ENCODE peak calls at places on chromosomes 12 and 14, in nine cellular contexts. One of them, this sample, is unnamed.

GRCh38 chr12:124194521-124195225 is 100.2 kb upstream of the RFLNA start:
- DNase-seq in hepatocyte: no peak
- DNase-seq in neural progenitor cell: no peak
- DNase-seq in fibroblast of lung: no peak
- DNase-seq in BE2C: peak; percentile 55
- DNase-seq in PC-3: no peak
- DNase-seq in MM.1S: no peak
- DNase-seq in keratinocyte: no peak
- DNase-seq in lung: no peak
- DNase-seq in this sample: peak; percentile 64

GRCh38 chr12:4308334-4308960 is 12.6 kb upstream of the TIGAR start:
- DNase-seq in BE2C: no peak
- DNase-seq in lung: no peak
- DNase-seq in PC-3: peak; percentile 52
- DNase-seq in keratinocyte: no peak
- DNase-seq in hepatocyte: no peak
- DNase-seq in MM.1S: no peak
- DNase-seq in fibroblast of lung: no peak
- DNase-seq in neural progenitor cell: peak; percentile 51
- DNase-seq in this sample: peak; percentile 86

GRCh38 chr14:64227856-64228255 is 66.3 kb downstream of the ESR2 start:
- DNase-seq in keratinocyte: no peak
- DNase-seq in MM.1S: no peak
- DNase-seq in BE2C: no peak
- DNase-seq in hepatocyte: no peak
- DNase-seq in neural progenitor cell: no peak
- DNase-seq in lung: no peak
- DNase-seq in fibroblast of lung: no peak
- DNase-seq in PC-3: no peak
- DNase-seq in this sample: no peak

GRCh38 chr14:71050227-71050823 is 143.1 kb downstream of the PCNX1 start:
- DNase-seq in lung: no peak
- DNase-seq in BE2C: no peak
- DNase-seq in MM.1S: no peak
- DNase-seq in PC-3: peak; percentile 49
- DNase-seq in keratinocyte: peak; percentile 5
- DNase-seq in neural progenitor cell: no peak
- DNase-seq in hepatocyte: no peak
- DNase-seq in fibroblast of lung: peak; percentile 18
- DNase-seq in this sample: no peak

GRCh38 chr14:45073480-45073879 is 10.4 kb upstream of the PRPF39 start:
- DNase-seq in MM.1S: no peak
- DNase-seq in PC-3: no peak
- DNase-seq in lung: no peak
- DNase-seq in BE2C: no peak
- DNase-seq in neural progenitor cell: no peak
- DNase-seq in hepatocyte: no peak
- DNase-seq in fibroblast of lung: no peak
- DNase-seq in keratinocyte: no peak
- DNase-seq in this sample: no peak

GRCh38 chr12:70660620-70661219 is 23.5 kb upstream of the PTPRB start:
- DNase-seq in fibroblast of lung: peak; percentile 98
- DNase-seq in hepatocyte: peak; percentile 9
- DNase-seq in BE2C: no peak
- DNase-seq in lung: no peak
- DNase-seq in keratinocyte: peak; percentile 78
- DNase-seq in PC-3: peak; percentile 82
- DNase-seq in neural progenitor cell: no peak
- DNase-seq in MM.1S: peak; percentile 77
- DNase-seq in this sample: no peak

GRCh38 chr12:4997939-4998338 is 45.7 kb upstream of the KCNA5 start:
- DNase-seq in BE2C: no peak
- DNase-seq in hepatocyte: peak; percentile 44
- DNase-seq in neural progenitor cell: no peak
- DNase-seq in keratinocyte: peak; percentile 44
- DNase-seq in PC-3: peak; percentile 59
- DNase-seq in fibroblast of lung: peak; percentile 94
- DNase-seq in lung: no peak
- DNase-seq in MM.1S: no peak
- DNase-seq in this sample: no peak

GRCh38 chr12:124517260-124518050 is 50.0 kb downstream of the NCOR2 start:
- DNase-seq in fibroblast of lung: peak; percentile 58
- DNase-seq in hepatocyte: peak; percentile 75
- DNase-seq in keratinocyte: no peak
- DNase-seq in PC-3: peak; percentile 67
- DNase-seq in neural progenitor cell: no peak
- DNase-seq in lung: peak; percentile 71
- DNase-seq in BE2C: peak; percentile 94
- DNase-seq in MM.1S: no peak
- DNase-seq in this sample: no peak

GRCh38 chr14:104249092-104249491 is 110.7 kb downstream of the KIF26A start:
- DNase-seq in neural progenitor cell: no peak
- DNase-seq in fibroblast of lung: no peak
- DNase-seq in keratinocyte: no peak
- DNase-seq in BE2C: peak; percentile 10
- DNase-seq in MM.1S: no peak
- DNase-seq in PC-3: no peak
- DNase-seq in lung: no peak
- DNase-seq in hepatocyte: no peak
- DNase-seq in this sample: no peak

GRCh38 chr12:43291516-43291915 is 260.5 kb downstream of the ADAMTS20 start:
- DNase-seq in neural progenitor cell: no peak
- DNase-seq in hepatocyte: no peak
- DNase-seq in lung: no peak
- DNase-seq in MM.1S: no peak
- DNase-seq in PC-3: no peak
- DNase-seq in fibroblast of lung: peak; percentile 95
- DNase-seq in BE2C: peak; percentile 9
- DNase-seq in keratinocyte: no peak
- DNase-seq in this sample: no peak

GRCh38 chr12:7068240-7068993 is 7.9 kb downstream of the C1S start:
- DNase-seq in MM.1S: no peak
- DNase-seq in neural progenitor cell: no peak
- DNase-seq in keratinocyte: no peak
- DNase-seq in BE2C: no peak
- DNase-seq in PC-3: no peak
- DNase-seq in hepatocyte: peak; percentile 43
- DNase-seq in fibroblast of lung: peak; percentile 46
- DNase-seq in lung: no peak
- DNase-seq in this sample: peak; percentile 16

GRCh38 chr12:69064734-69065413 is 131.9 kb upstream of the CPM start:
- DNase-seq in lung: no peak
- DNase-seq in BE2C: no peak
- DNase-seq in neural progenitor cell: no peak
- DNase-seq in hepatocyte: no peak
- DNase-seq in PC-3: no peak
- DNase-seq in fibroblast of lung: no peak
- DNase-seq in MM.1S: no peak
- DNase-seq in keratinocyte: no peak
- DNase-seq in this sample: no peak

GRCh38 chr14:101078892-101079221 is 175.3 kb upstream of the RTL1 start:
- DNase-seq in hepatocyte: no peak
- DNase-seq in neural progenitor cell: no peak
- DNase-seq in BE2C: no peak
- DNase-seq in fibroblast of lung: no peak
- DNase-seq in keratinocyte: no peak
- DNase-seq in lung: peak; percentile 23
- DNase-seq in PC-3: no peak
- DNase-seq in MM.1S: no peak
- DNase-seq in this sample: no peak

GRCh38 chr14:30214456-30215090 is 286.9 kb upstream of the PRKD1 start:
- DNase-seq in PC-3: peak; percentile 74
- DNase-seq in keratinocyte: no peak
- DNase-seq in fibroblast of lung: peak; percentile 70
- DNase-seq in lung: no peak
- DNase-seq in neural progenitor cell: peak; percentile 72
- DNase-seq in hepatocyte: peak; percentile 72
- DNase-seq in BE2C: peak; percentile 8
- DNase-seq in MM.1S: peak; percentile 36
- DNase-seq in this sample: no peak

GRCh38 chr12:51851408-51852097 is 3.0 kb upstream of the FIGNL2 start:
- DNase-seq in lung: no peak
- DNase-seq in PC-3: no peak
- DNase-seq in hepatocyte: no peak
- DNase-seq in keratinocyte: no peak
- DNase-seq in neural progenitor cell: no peak
- DNase-seq in BE2C: no peak
- DNase-seq in MM.1S: no peak
- DNase-seq in fibroblast of lung: no peak
- DNase-seq in this sample: no peak

GRCh38 chr12:95191060-95191696 is 26.1 kb downstream of the FGD6 start:
- DNase-seq in BE2C: no peak
- DNase-seq in neural progenitor cell: no peak
- DNase-seq in PC-3: no peak
- DNase-seq in keratinocyte: no peak
- DNase-seq in fibroblast of lung: no peak
- DNase-seq in hepatocyte: no peak
- DNase-seq in MM.1S: no peak
- DNase-seq in lung: no peak
- DNase-seq in this sample: no peak

GRCh38 chr14:105850853-105851581 is 324.6 kb downstream of the TMEM121 start:
- DNase-seq in hepatocyte: no peak
- DNase-seq in fibroblast of lung: no peak
- DNase-seq in keratinocyte: no peak
- DNase-seq in PC-3: no peak
- DNase-seq in neural progenitor cell: no peak
- DNase-seq in BE2C: no peak
- DNase-seq in MM.1S: no peak
- DNase-seq in lung: no peak
- DNase-seq in this sample: no peak

GRCh38 chr14:60396718-60397343 is 89.0 kb downstream of the C14orf39 start:
- DNase-seq in keratinocyte: no peak
- DNase-seq in PC-3: peak; percentile 33
- DNase-seq in BE2C: no peak
- DNase-seq in neural progenitor cell: no peak
- DNase-seq in lung: no peak
- DNase-seq in fibroblast of lung: peak; percentile 54
- DNase-seq in hepatocyte: no peak
- DNase-seq in MM.1S: no peak
- DNase-seq in this sample: no peak

GRCh38 chr12:6416596-6416995 is 28.2 kb upstream of the CD27 start:
- DNase-seq in BE2C: no peak
- DNase-seq in MM.1S: no peak
- DNase-seq in PC-3: no peak
- DNase-seq in lung: no peak
- DNase-seq in hepatocyte: no peak
- DNase-seq in fibroblast of lung: no peak
- DNase-seq in neural progenitor cell: no peak
- DNase-seq in keratinocyte: no peak
- DNase-seq in this sample: no peak

DNA sequence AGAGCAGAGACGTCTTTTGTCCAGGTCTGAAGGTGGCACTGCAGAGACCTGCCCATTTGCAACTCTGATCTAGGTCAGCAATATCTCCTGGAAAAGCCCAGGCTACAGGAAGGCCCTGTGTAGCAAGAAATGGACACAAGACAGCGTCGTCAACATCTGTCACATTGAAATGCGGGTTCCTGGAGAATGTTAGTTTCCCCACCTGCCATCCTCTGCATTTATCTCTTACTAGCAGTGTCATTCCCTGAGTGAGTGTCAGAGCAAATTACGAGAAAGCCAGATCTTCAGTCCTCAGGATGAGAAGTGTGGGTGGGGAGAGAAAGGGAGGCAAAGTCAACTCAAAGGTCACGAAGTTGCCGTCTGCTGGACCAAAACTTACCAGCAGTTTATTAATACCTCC is 27.4 kb upstream of the FLVCR2 start:
- DNase-seq in fibroblast of lung: no peak
- DNase-seq in hepatocyte: no peak
- DNase-seq in MM.1S: no peak
- DNase-seq in neural progenitor cell: no peak
- DNase-seq in lung: no peak
- DNase-seq in keratinocyte: no peak
- DNase-seq in BE2C: no peak
- DNase-seq in PC-3: no peak
- DNase-seq in this sample: no peak
- H3K9me3 ChIP-seq in fibroblast of lung: no peaks in the 10 kb centered on the region
- H3K9me3 ChIP-seq in hepatocyte: no peaks in the 10 kb centered on the region
- H3K9me3 ChIP-seq in MM.1S: no peaks in the 10 kb centered on the region
- H3K9me3 ChIP-seq in neural progenitor cell: no peaks in the 10 kb centered on the region
- H3K9me3 ChIP-seq in lung: no peaks in the 10 kb centered on the region
- H3K9me3 ChIP-seq in keratinocyte: no peaks in the 10 kb centered on the region
- H3K9me3 ChIP-seq in BE2C: no peaks in the 10 kb centered on the region
- H3K9me3 ChIP-seq in PC-3: no peaks in the 10 kb centered on the region
- H3K9me3 ChIP-seq in this sample: no peaks in the 10 kb centered on the region

DNA sequence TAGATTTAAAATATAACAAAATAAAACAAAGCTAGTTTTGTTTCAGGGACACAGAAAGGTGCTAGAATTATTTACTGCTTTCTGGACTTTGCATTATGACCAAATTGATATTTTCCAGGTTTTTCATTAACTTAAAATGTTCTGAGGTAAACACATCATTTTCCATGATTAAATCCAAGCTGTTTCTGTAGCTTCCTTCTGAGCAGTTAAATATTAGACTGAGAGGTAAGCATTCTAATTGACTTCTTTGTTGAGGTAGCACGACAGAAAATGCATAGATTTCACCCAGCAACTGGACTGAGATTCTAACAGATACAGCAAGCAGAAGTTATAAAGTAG is 98.3 kb downstream of the BMP4 start:
- DNase-seq in keratinocyte: no peak
- DNase-seq in lung: no peak
- DNase-seq in MM.1S: no peak
- DNase-seq in PC-3: no peak
- DNase-seq in BE2C: no peak
- DNase-seq in neural progenitor cell: no peak
- DNase-seq in hepatocyte: no peak
- DNase-seq in fibroblast of lung: no peak
- DNase-seq in this sample: no peak
- TF ChIP-seq CTCF in keratinocyte: no peak
- TF ChIP-seq CTCF in lung: no peak
- TF ChIP-seq CTCF in MM.1S: no peak
- TF ChIP-seq CTCF in PC-3: no peak
- TF ChIP-seq CTCF in BE2C: no peak
- TF ChIP-seq CTCF in neural progenitor cell: no peak
- TF ChIP-seq CTCF in hepatocyte: no peak
- TF ChIP-seq CTCF in fibroblast of lung: no peak
- TF ChIP-seq CTCF in this sample: no peak

DNA sequence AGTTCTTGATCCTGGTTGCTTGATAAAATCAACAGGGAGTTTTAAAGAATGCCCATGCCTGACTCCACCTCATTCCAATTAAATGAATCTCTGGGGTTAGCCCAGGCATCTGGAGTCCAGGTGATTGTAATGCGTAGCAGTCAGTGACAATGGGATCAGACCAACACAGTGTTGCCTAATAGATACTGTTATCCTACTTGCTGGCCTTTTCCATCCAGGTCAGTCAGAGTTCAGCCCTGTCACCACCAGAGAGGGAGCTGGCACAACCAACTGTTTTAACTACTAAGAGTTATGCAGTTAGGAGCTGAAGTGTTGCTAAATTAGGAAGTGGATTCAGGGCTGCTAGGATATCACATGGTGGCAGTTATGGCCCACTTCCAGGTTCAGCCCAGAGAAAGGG is 107.1 kb downstream of the GPR135 start:
- DNase-seq in lung: peak; percentile 61
- DNase-seq in MM.1S: no peak
- DNase-seq in keratinocyte: no peak
- DNase-seq in hepatocyte: peak; percentile 18
- DNase-seq in BE2C: no peak
- DNase-seq in fibroblast of lung: peak; percentile 92
- DNase-seq in PC-3: peak; percentile 99
- DNase-seq in neural progenitor cell: peak; percentile 49
- DNase-seq in this sample: no peak
- H3K9me3 ChIP-seq in lung: no peaks in the 10 kb centered on the region
- H3K9me3 ChIP-seq in MM.1S: no peaks in the 10 kb centered on the region
- H3K9me3 ChIP-seq in keratinocyte: no peaks in the 10 kb centered on the region
- H3K9me3 ChIP-seq in hepatocyte: no peaks in the 10 kb centered on the region
- H3K9me3 ChIP-seq in BE2C: no peaks in the 10 kb centered on the region
- H3K9me3 ChIP-seq in fibroblast of lung: no peaks in the 10 kb centered on the region
- H3K9me3 ChIP-seq in PC-3: no peaks in the 10 kb centered on the region
- H3K9me3 ChIP-seq in neural progenitor cell: no peaks in the 10 kb centered on the region
- H3K9me3 ChIP-seq in this sample: no peaks in the 10 kb centered on the region

GRCh38 chr12:59595557-59596231 is at the start of gene SLC16A7:
- DNase-seq in MM.1S: peak; percentile 91
- DNase-seq in PC-3: peak; percentile 84
- DNase-seq in neural progenitor cell: no peak
- DNase-seq in keratinocyte: no peak
- DNase-seq in lung: peak; percentile 84
- DNase-seq in BE2C: peak; percentile 95
- DNase-seq in fibroblast of lung: peak; percentile 90
- DNase-seq in hepatocyte: peak; percentile 93
- DNase-seq in this sample: peak; percentile 52
- TF ChIP-seq CTCF in MM.1S: no peak
- TF ChIP-seq CTCF in PC-3: no peak
- TF ChIP-seq CTCF in neural progenitor cell: peak; percentile 39
- TF ChIP-seq CTCF in keratinocyte: no peak
- TF ChIP-seq CTCF in lung: no peak
- TF ChIP-seq CTCF in BE2C: no peak
- TF ChIP-seq CTCF in fibroblast of lung: no peak
- TF ChIP-seq CTCF in hepatocyte: no peak
- TF ChIP-seq CTCF in this sample: no peak

This sample was measured in WERI-Rb-1.